ENCODE peak calls at places on chromosomes 5 and 9, in five cellular contexts. U is neuronal stem cell; F is tibial nerve; L is CD4-positive, alpha-beta memory T cell; H is pancreas. G is an unnamed sample.

GRCh38 chr5:75053286-75054109 is 1.1 kb upstream of the GCNT4 start:
- DNase-seq in L (peak; percentile 65), F (peak; percentile 26), U (peak; percentile 61), H (peak; percentile 88), G (no peak)

GRCh38 chr5:150530423-150530822 is 22.5 kb downstream of the NDST1 start:
- DNase-seq in F (no peak), U (no peak), H (no peak), L (no peak), G (no peak)

GRCh38 chr5:143244000-143244736 is 159.3 kb downstream of the NR3C1 start:
- DNase-seq in F (peak; percentile 72), U (no peak), H (no peak), L (no peak), G (peak; percentile 53)

GRCh38 chr9:123000371-123001068 is 32.9 kb upstream of the GPR21 start:
- DNase-seq in L (no peak), F (no peak), H (no peak), U (no peak), G (no peak)

GRCh38 chr5:164422400-164422799 is 917.0 kb downstream of the MAT2B start:
- DNase-seq in U (peak; percentile 17), F (no peak), H (no peak), L (no peak), G (no peak)

GRCh38 chr9:6356904-6357303 is 28.7 kb downstream of the TPD52L3 start:
- DNase-seq in U (no peak), H (no peak), L (no peak), F (no peak), G (no peak)

GRCh38 chr5:145587308-145588071 is 247.7 kb downstream of the PRELID2 start:
- DNase-seq in L (no peak), U (no peak), F (no peak), H (no peak), G (no peak)

GRCh38 chr5:62386824-62387223 is 16.9 kb downstream of the DIMT1 start:
- DNase-seq in H (no peak), L (no peak), U (no peak), F (no peak), G (no peak)

GRCh38 chr5:55187370-55187769 is 14.4 kb upstream of the CDC20B start:
- DNase-seq in L (no peak), U (no peak), F (no peak), H (no peak), G (no peak)

GRCh38 chr5:74174366-74174765 is 466.2 kb downstream of the ENC1 start:
- DNase-seq in H (no peak), L (no peak), U (no peak), F (no peak), G (no peak)

GRCh38 chr9:120894404-120895226 is 17.6 kb upstream of the PHF19 start:
- DNase-seq in H (no peak), F (no peak), L (no peak), U (no peak), G (no peak)

GRCh38 chr5:126499742-126500396 is 76.7 kb downstream of the GRAMD2B start:
- DNase-seq in F (no peak), L (peak; percentile 61), U (no peak), H (no peak), G (no peak)

GRCh38 chr5:6773342-6774035 is 60.3 kb downstream of the TENT4A start:
- DNase-seq in L (no peak), H (no peak), U (no peak), F (no peak), G (no peak)

GRCh38 chr9:84670106-84670800 is 724 bp downstream of the NTRK2 start:
- DNase-seq in L (no peak), U (peak; percentile 39), F (no peak), H (peak; percentile 68), G (no peak)

GRCh38 chr9:19493174-19493811 is 84.5 kb downstream of the ACER2 start:
- DNase-seq in H (peak; percentile 72), F (peak; percentile 63), U (peak; percentile 67), L (peak; percentile 25), G (peak; percentile 19)

GRCh38 chr9:86282979-86283535 is 719 bp upstream of the ISCA1 start:
- DNase-seq in L (no peak), H (no peak), U (no peak), F (no peak), G (peak; percentile 8)

GRCh38 chr9:114782586-114782985 is 23.3 kb downstream of the TNFSF15 start:
- DNase-seq in F (no peak), U (no peak), L (no peak), H (no peak), G (no peak)

GRCh38 chr9:127662617-127663016 is 44.2 kb upstream of the CFAP157 start:
- DNase-seq in H (no peak), U (no peak), F (no peak), L (no peak), G (no peak)

GRCh38 chr5:34474573-34475021 is 181.5 kb upstream of the RAI14 start:
- DNase-seq in H (no peak), L (peak; percentile 15), F (peak; percentile 26), U (peak; percentile 52), G (no peak)

GRCh38 chr5:119179857-119180641 is 109.2 kb downstream of the DMXL1 start:
- DNase-seq in H (no peak), L (no peak), F (no peak), U (no peak), G (no peak)

GRCh38 chr5:3346111-3346820 is 249.4 kb upstream of the IRX1 start:
- DNase-seq in F (no peak), H (no peak), L (no peak), U (no peak), G (no peak)

GRCh38 chr5:180127682-180128670 is 56.4 kb upstream of the RNF130 start:
- DNase-seq in L (no peak), H (no peak), F (no peak), U (no peak), G (no peak)

GRCh38 chr9:10366171-10366779 is 246.5 kb downstream of the PTPRD start:
- DNase-seq in L (no peak), U (peak; percentile 54), F (peak; percentile 12), H (no peak), G (no peak)

GRCh38 chr9:69431203-69431602 is 106.2 kb downstream of the ENTREP1 start:
- DNase-seq in L (no peak), U (no peak), F (no peak), H (peak; percentile 30), G (no peak)

GRCh38 chr5:113293613-113294340 is 141.0 kb downstream of the TSSK1B start:
- DNase-seq in L (peak; percentile 11), U (no peak), F (peak; percentile 16), H (peak; percentile 18), G (no peak)

GRCh38 chr5:15249152-15249551 is 250.8 kb upstream of the FBXL7 start:
- DNase-seq in U (no peak), L (no peak), F (no peak), H (no peak), G (no peak)

GRCh38 chr5:56802235-56802634 is 13.1 kb upstream of the MAP3K1 start:
- DNase-seq in H (no peak), F (no peak), L (no peak), U (no peak), G (no peak)

GRCh38 chr5:154179846-154180710 is 10.5 kb upstream of the GALNT10 start:
- DNase-seq in F (no peak), L (peak; percentile 46), H (no peak), U (peak; percentile 42), G (no peak)

GRCh38 chr9:69421908-69422801 is 97.1 kb downstream of the ENTREP1 start:
- DNase-seq in F (peak; percentile 58), H (peak; percentile 42), U (peak; percentile 78), L (peak; percentile 43), G (no peak)

GRCh38 chr9:136864996-136865767 is 926 bp downstream of the EDF1 start:
- DNase-seq in L (no peak), U (no peak), H (no peak), F (no peak), G (no peak)
- H3K4me1 ChIP-seq in L (peaks cover 18% of the 10 kb centered on the region), U (peaks cover 7% of the 10 kb centered on the region), H (no peaks in the 10 kb centered on the region), F (peaks cover 16% of the 10 kb centered on the region), G (peaks cover 29% of the 10 kb centered on the region)

DNA sequence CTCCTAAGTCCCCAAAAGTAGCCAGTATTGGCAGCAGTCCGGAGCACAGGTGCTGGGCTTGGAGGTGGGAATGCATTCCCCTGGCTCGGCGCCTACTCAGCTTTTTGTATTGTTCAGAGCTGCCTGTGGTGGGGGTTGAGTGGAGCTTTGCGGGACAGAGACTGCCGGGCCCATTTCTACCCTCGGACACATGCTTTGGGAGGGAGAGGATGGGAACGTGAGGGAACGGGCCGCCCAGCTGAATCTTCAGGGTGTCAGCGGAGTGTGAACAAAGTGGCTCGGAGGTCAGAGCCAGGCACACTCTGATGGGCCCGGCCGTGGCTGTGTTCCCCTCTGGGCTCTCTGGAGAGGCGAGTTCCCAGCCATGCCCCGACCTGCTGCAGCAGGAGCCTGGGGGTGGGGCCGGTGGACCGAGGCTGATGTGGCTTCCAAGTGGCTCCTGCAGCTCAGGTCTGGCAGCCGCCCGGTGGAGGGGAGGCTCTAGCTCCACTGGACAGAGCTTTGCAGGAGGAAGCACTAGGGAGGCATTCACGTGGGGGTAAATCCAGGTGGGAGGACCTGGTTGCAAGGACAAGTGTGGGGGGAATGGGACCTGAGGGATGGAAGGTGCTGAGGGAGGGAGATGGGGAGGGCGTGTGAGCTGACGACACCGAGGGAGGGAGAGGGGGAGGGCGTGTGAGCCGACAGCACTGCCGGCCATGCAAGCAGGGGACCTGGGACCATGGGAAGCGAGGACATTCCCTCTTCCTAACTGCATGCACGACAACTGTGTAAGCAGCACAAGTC is 31.1 kb upstream of the SLC6A3 start:
- DNase-seq in F (no peak), U (no peak), L (no peak), H (peak; percentile 66), G (no peak)
- H3K4me1 ChIP-seq in F (no peaks in the 10 kb centered on the region), U (no peaks in the 10 kb centered on the region), L (no peaks in the 10 kb centered on the region), H (no peaks in the 10 kb centered on the region), G (no peaks in the 10 kb centered on the region)

GRCh38 chr9:134393582-134394280 is 67.5 kb downstream of the RXRA start:
- DNase-seq in L (no peak), F (no peak), H (no peak), U (no peak), G (no peak)

GRCh38 chr9:134390947-134391318 is 64.7 kb downstream of the RXRA start:
- DNase-seq in F (no peak), H (no peak), L (no peak), U (no peak), G (no peak)

GRCh38 chr9:134391319-134392231 is 65.3 kb downstream of the RXRA start:
- DNase-seq in U (no peak), H (no peak), L (peak; percentile 80), F (no peak), G (no peak)

GRCh38 chr9:134395002-134395517 is 68.8 kb downstream of the RXRA start:
- DNase-seq in H (no peak), L (no peak), U (no peak), F (no peak), G (no peak)

GRCh38 chr9:134392900-134393299 is 66.6 kb downstream of the RXRA start:
- DNase-seq in U (no peak), F (no peak), H (no peak), L (no peak), G (no peak)
- H3K4me1 ChIP-seq in U (peaks cover 3% of the 10 kb centered on the region), F (peaks cover 83% of the 10 kb centered on the region), H (peaks cover 2% of the 10 kb centered on the region), L (peaks cover 80% of the 10 kb centered on the region), G (peaks cover 31% of the 10 kb centered on the region)

GRCh38 chr5:122149691-122150090 is 20.3 kb downstream of the ZNF474 start:
- DNase-seq in U (no peak), L (no peak), F (no peak), H (no peak), G (no peak)
- H3K4me1 ChIP-seq in U (peaks cover 2% of the 10 kb centered on the region), L (no peaks in the 10 kb centered on the region), F (no peaks in the 10 kb centered on the region), H (no peaks in the 10 kb centered on the region), G (peaks cover 47% of the 10 kb centered on the region)

G was measured in thoracic aorta.